ENCODE peak calls at places on chromosomes 12 and 14, in six cellular contexts. G is spleen, Q is stomach, P is transverse colon, D is Panc1, M is breast epithelium. Z is an unnamed sample.

GRCh38 chr14:36973806-36974442 is 198.5 kb downstream of the SLC25A21 start:
- DNase-seq in G (no peak), Q (no peak), P (no peak), D (peak), M (no peak), Z (no peak)

GRCh38 chr12:22653075-22653474 is 28.1 kb downstream of the ETNK1 start:
- DNase-seq in G (no peak), Q (no peak), P (no peak), D (no peak), M (no peak), Z (no peak)

GRCh38 chr14:40129162-40129561 is 696.9 kb upstream of the FBXO33 start:
- DNase-seq in G (no peak), Q (no peak), P (no peak), D (no peak), M (no peak), Z (no peak)

GRCh38 chr12:48199784-48200198 is 3.3 kb downstream of the OR10AD1 start:
- DNase-seq in G (no peak), Q (no peak), P (no peak), D (no peak), M (no peak), Z (peak)

GRCh38 chr14:69896080-69896479 is 16.9 kb downstream of the SMOC1 start:
- DNase-seq in G (no peak), Q (no peak), P (no peak), D (no peak), M (no peak), Z (no peak)

GRCh38 chr12:12365931-12366431 is 9.1 kb downstream of the BORCS5 start:
- DNase-seq in G (no peak), Q (no peak), P (no peak), D (no peak), M (no peak), Z (no peak)

GRCh38 chr12:40342010-40342409 is 117.2 kb downstream of the LRRK2 start:
- DNase-seq in G (no peak), Q (no peak), P (no peak), D (no peak), M (no peak), Z (no peak)

GRCh38 chr12:46786774-46787173 is 39.0 kb downstream of the SLC38A4 start:
- DNase-seq in G (no peak), Q (no peak), P (no peak), D (no peak), M (no peak), Z (no peak)

GRCh38 chr12:47839214-47839613 is 19.5 kb upstream of the HDAC7 start:
- DNase-seq in G (no peak), Q (no peak), P (no peak), D (no peak), M (no peak), Z (no peak)

GRCh38 chr14:69046468-69046867 is 67.4 kb upstream of the ACTN1 start:
- DNase-seq in G (no peak), Q (peak), P (peak), D (no peak), M (no peak), Z (no peak)

GRCh38 chr14:81523016-81523415 is 10.6 kb downstream of the SEL1L start:
- DNase-seq in G (no peak), Q (no peak), P (no peak), D (no peak), M (no peak), Z (no peak)

GRCh38 chr14:81519200-81519998 is 14.3 kb downstream of the SEL1L start:
- DNase-seq in G (no peak), Q (no peak), P (no peak), D (no peak), M (no peak), Z (no peak)

GRCh38 chr14:81516941-81517797 is 16.5 kb downstream of the SEL1L start:
- DNase-seq in G (no peak), Q (no peak), P (peak), D (no peak), M (no peak), Z (no peak)

GRCh38 chr14:81521356-81521755 is 12.3 kb downstream of the SEL1L start:
- DNase-seq in G (no peak), Q (no peak), P (no peak), D (no peak), M (no peak), Z (no peak)

DNA sequence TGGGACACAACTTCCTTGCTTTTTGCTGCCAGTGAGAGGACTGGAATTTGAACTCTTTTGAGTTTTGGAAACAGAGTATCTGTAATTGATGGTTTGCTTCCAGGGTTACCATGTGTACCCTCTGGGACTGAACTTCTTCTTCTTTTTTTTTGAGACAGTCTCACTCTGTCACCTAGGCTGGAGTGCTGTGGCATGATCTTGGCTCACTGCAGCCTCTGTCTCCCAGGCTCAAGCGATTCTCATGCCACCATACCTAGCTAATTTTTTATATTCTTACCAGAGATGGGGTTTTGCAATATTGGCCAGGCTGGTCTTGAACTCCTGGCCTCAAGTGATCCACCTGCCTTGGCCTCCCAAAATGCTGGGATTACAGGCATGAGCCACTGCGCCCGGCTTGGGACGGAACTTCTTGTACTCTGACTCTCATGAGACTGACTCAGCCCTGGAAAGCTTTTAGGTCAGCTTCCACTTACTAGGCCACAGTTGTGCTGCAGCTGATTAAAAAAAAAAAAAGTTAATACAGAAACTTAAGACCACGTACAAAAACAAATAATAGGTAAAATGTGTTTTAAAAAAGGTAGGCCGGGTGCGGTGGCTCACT is 15.8 kb downstream of the SEL1L start:
- DNase-seq in G (no peak), Q (no peak), P (peak), D (no peak), M (no peak), Z (no peak)
- TF ChIP-seq POLR2AphosphoS5 in G (no peak), Q (no peak), P (no peak), D (no peak), M (no peak), Z (peak)

DNA sequence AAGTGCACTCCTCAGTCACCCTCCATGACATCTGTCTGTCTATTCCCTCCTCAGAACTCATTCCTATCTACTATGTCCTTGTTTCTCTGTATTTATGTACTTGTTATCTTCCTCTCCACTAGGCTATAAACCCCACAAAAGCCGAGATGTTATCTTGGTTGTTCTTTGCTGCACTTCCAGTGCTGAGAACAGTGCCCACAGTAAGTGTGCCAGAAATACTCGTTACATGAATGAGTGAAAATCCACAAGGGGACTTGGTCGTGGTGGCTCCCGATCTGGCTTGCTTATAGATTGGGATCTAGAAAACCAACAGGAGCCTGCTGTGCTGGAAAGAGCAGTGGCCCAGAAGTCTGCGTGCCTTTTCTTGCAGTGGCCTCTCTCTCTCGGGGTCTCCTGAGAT is 111.9 kb upstream of the PRMT8 start:
- DNase-seq in G (no peak), Q (no peak), P (no peak), D (no peak), M (no peak), Z (peak)
- TF ChIP-seq POLR2AphosphoS5 in G (no peak), Q (no peak), P (no peak), D (no peak), M (no peak), Z (no peak)

DNA sequence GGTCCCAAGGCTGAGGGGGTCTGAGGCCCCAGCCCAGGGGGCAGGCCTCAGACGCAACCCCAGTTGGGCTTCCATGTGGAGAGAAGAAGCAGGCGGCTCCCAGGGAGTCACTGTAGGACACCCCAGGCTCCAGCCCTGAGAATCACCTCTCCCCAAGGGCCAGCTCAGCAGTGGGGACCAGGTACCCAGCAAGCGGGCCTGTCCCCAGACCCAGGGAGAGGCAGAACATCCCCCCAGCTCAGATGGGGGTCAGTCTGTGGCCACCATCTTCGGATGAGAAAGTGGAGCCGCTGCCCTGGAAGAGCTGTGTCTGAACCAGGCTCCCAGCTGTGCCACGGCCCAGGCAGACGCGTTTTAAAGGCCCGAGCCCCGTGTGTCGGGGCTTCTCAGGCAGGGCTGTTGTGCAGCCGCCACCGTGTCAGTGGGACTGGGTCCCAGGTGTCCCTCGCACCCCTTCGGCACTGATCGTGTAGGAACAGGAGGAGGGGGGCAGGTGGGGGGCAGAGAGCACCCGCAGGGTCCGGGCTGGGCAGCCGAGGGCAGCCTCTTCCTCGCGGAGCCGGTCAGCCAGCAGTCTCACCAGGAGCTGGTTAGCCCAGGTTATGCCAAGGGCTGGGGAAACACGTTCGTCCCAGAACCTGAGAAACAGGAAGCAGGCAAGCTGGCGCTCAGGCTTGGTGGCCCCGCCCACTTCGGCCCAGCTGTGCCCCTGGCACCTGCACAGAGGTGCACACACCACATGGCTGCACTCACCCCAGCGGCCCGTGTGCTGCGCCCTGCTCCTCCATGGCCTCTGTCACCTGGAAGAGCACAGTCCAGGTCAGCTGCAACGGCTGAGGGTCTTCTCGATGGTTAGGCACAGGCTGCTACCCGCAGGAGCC is 16.6 kb downstream of the XRCC3 start:
- DNase-seq in G (peak), Q (peak), P (peak), D (no peak), M (peak), Z (no peak)
- TF ChIP-seq POLR2AphosphoS5 in G (peak), Q (peak), P (peak), D (no peak), M (no peak), Z (no peak)

DNA sequence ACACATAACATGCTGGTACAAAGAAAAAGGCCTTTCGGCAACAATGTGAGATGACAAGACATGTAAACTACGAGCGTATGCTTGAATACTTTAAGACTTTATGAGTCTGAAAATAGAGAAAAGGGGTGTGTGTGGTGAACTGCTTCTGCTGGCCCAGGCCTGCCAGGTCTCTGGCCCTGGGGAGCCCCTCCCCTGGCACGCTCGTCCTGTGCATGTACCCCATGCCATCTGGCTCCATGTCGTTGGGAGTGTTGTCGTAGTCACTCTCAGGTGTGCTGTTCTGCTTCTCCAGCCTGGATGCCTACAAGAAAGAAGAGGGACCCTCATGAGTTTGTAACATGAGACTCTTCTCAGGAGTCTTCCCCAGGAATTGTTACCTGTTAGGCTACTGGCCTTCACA is 38.9 kb downstream of the TCHP start:
- DNase-seq in G (no peak), Q (no peak), P (no peak), D (no peak), M (no peak), Z (no peak)
- TF ChIP-seq POLR2AphosphoS5 in G (no peak), Q (no peak), P (no peak), D (no peak), M (no peak), Z (no peak)

GRCh38 chr12:92144045-92144630 is 1.5 kb downstream of the BTG1 start:
- DNase-seq in G (peak), Q (peak), P (peak), D (no peak), M (peak), Z (peak)
- TF ChIP-seq POLR2AphosphoS5 in G (peak), Q (peak), P (peak), D (peak), M (no peak), Z (peak)

GRCh38 chr12:66187822-66188221 is 1.2 kb upstream of the IRAK3 start:
- DNase-seq in G (no peak), Q (no peak), P (no peak), D (no peak), M (no peak), Z (no peak)

GRCh38 chr12:66189476-66189823 is 436 bp downstream of the IRAK3 start:
- DNase-seq in G (no peak), Q (no peak), P (no peak), D (no peak), M (no peak), Z (no peak)

GRCh38 chr12:66187016-66187415 is 2.0 kb upstream of the IRAK3 start:
- DNase-seq in G (no peak), Q (no peak), P (no peak), D (no peak), M (no peak), Z (no peak)

GRCh38 chr12:66190519-66191406 is 1.7 kb downstream of the IRAK3 start:
- DNase-seq in G (no peak), Q (no peak), P (no peak), D (no peak), M (no peak), Z (no peak)

GRCh38 chr12:66188584-66189475 is at the start of gene IRAK3:
- DNase-seq in G (peak), Q (peak), P (peak), D (no peak), M (peak), Z (peak)
- TF ChIP-seq POLR2AphosphoS5 in G (peak), Q (peak), P (peak), D (no peak), M (peak), Z (peak)

GRCh38 chr12:67794151-67794550 is 145.6 kb downstream of the DYRK2 start:
- DNase-seq in G (no peak), Q (no peak), P (no peak), D (no peak), M (no peak), Z (no peak)

GRCh38 chr12:67797316-67797741 is 148.8 kb downstream of the DYRK2 start:
- DNase-seq in G (no peak), Q (no peak), P (no peak), D (no peak), M (no peak), Z (no peak)

GRCh38 chr12:67795235-67795634 is 146.7 kb downstream of the DYRK2 start:
- DNase-seq in G (no peak), Q (no peak), P (no peak), D (no peak), M (no peak), Z (no peak)

GRCh38 chr12:67798763-67799162 is 150.2 kb downstream of the DYRK2 start:
- DNase-seq in G (no peak), Q (no peak), P (no peak), D (no peak), M (no peak), Z (no peak)

GRCh38 chr12:67797769-67798168 is 149.2 kb downstream of the DYRK2 start:
- DNase-seq in G (no peak), Q (no peak), P (no peak), D (no peak), M (no peak), Z (no peak)
- TF ChIP-seq POLR2AphosphoS5 in G (no peak), Q (no peak), P (no peak), D (no peak), M (no peak), Z (no peak)